ENCODE peak calls at places on chromosomes 7 and 10, in six cellular contexts. Q, G, S, L, I and H are unnamed samples.

GRCh38 chr10:76435154-76435553 is 1003.7 kb downstream of the LRMDA start:
- DNase-seq in G (no peak), L (no peak), Q (no peak), I (no peak), S (no peak), H (no peak)

GRCh38 chr10:11073410-11073809 is 55.7 kb downstream of the CELF2 start:
- DNase-seq in I (no peak), Q (no peak), L (no peak), S (no peak), G (no peak), H (no peak)

GRCh38 chr10:126935263-126935946 is 30.2 kb downstream of the DOCK1 start:
- DNase-seq in G (no peak), I (no peak), Q (no peak), L (peak; percentile 11), S (peak; percentile 34), H (no peak)

GRCh38 chr7:10412426-10413019 is 561.1 kb upstream of the PHF14 start:
- DNase-seq in L (peak; percentile 49), S (peak; percentile 1), I (peak; percentile 77), G (no peak), Q (peak; percentile 29), H (no peak)

GRCh38 chr10:79049931-79050895 is 18.6 kb upstream of the ZMIZ1 start:
- DNase-seq in L (no peak), Q (no peak), S (peak; percentile 22), I (no peak), G (no peak), H (no peak)

GRCh38 chr10:84820121-84820520 is 491.7 kb downstream of the CCSER2 start:
- DNase-seq in S (no peak), I (peak; percentile 32), G (no peak), Q (no peak), L (no peak), H (no peak)

GRCh38 chr7:50953303-50953702 is 170.6 kb upstream of the GRB10 start:
- DNase-seq in G (no peak), I (peak; percentile 92), L (peak; percentile 35), S (no peak), Q (no peak), H (no peak)

GRCh38 chr7:70239930-70240329 is 641.7 kb downstream of the AUTS2 start:
- DNase-seq in Q (no peak), I (no peak), G (no peak), L (no peak), S (no peak), H (no peak)

GRCh38 chr10:13439313-13439712 is 89.5 kb downstream of the BEND7 start:
- DNase-seq in S (no peak), I (no peak), L (no peak), Q (no peak), G (no peak), H (no peak)

GRCh38 chr10:121831777-121832176 is 96.1 kb downstream of the ATE1 start:
- DNase-seq in G (no peak), L (no peak), Q (no peak), S (peak; percentile 4), I (no peak), H (no peak)

GRCh38 chr7:114708646-114709045 is 213.2 kb upstream of the MDFIC start:
- DNase-seq in G (peak; percentile 69), Q (no peak), S (no peak), L (no peak), I (no peak), H (peak; percentile 46)

GRCh38 chr7:134856692-134857091 is 77.3 kb downstream of the CALD1 start:
- DNase-seq in I (no peak), G (no peak), Q (no peak), L (peak; percentile 80), S (peak; percentile 66), H (no peak)

GRCh38 chr10:96664563-96664962 is 55.8 kb downstream of the PIK3AP1 start:
- DNase-seq in S (no peak), I (peak; percentile 62), L (no peak), Q (no peak), G (no peak), H (no peak)

GRCh38 chr10:96666738-96667137 is 53.6 kb downstream of the PIK3AP1 start:
- DNase-seq in I (no peak), S (no peak), G (no peak), L (no peak), Q (no peak), H (no peak)

GRCh38 chr10:96665306-96665705 is 55.0 kb downstream of the PIK3AP1 start:
- DNase-seq in G (no peak), Q (no peak), S (peak; percentile 79), L (peak; percentile 14), I (peak; percentile 53), H (no peak)

GRCh38 chr10:96661632-96662031 is 58.7 kb downstream of the PIK3AP1 start:
- DNase-seq in Q (no peak), L (no peak), I (no peak), G (no peak), S (no peak), H (no peak)

DNA sequence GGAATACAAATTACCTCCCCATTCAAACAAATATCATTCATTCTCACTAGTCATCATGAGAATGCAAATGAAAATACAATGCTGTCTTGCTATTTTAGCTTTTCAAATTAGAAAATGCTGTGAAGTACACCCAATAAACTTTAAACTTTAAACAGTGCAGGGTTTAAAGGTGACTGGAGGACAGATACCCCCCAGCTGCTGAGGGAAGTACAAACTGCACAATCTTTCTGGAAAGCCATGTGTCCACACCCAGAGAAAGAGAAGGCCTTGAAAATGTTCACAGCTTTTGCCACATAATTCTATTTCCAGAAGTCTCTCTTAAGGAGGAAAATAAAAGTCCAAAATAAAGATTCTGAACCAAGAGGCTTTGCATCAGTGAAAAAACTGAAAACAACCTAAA is 56.5 kb downstream of the PIK3AP1 start:
- DNase-seq in G (no peak), S (no peak), L (no peak), I (no peak), Q (no peak), H (no peak)
- H3K14ac ChIP-seq in G (no peak overlapping the region), S (no peak overlapping the region), L (no peak overlapping the region), I (no peak overlapping the region), Q (no peak overlapping the region), H (no peak overlapping the region)

DNA sequence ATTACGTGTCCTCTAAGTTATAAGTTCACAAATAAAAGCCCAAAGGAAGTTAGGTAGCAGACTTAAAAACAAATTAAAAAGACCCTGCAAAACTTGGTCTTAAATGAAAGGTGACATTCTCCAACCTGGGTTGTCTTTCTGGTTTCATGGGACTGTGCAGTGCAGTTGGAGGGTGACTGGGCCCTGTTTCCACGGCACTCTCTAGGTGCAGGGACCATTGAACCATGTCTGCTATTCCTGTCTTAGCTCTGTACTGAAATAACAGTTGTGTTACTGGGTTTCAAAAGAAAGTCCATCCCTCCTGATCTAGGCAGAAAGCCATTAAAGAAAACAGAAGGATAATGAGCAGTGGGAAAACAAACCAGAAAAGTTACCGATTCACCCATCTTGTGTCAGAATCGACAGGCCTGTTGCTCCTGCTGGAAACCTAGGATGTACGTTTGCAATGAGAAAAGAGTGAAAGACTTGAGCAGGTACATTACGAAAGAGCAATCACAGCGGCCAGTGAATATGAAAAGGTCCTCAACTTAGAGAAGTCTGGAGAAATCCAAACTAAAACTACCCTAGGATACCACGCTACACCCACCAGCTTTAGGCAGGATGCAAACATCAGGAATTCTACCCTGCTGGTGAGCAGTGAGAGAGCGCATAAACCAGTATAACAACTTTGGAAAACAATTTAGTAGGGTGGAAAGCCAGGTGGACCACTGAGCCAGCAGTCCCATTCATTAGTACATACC is 24.5 kb downstream of the SPDYE6 start:
- DNase-seq in I (peak; percentile 78), G (peak; percentile 50), L (no peak), S (no peak), Q (no peak), H (no peak)
- H3K14ac ChIP-seq in I (no peak overlapping the region), G (no peak overlapping the region), L (no peak overlapping the region), S (no peak overlapping the region), Q (no peak overlapping the region), H (no peak overlapping the region)

GRCh38 chr7:38462819-38463218 is 168.4 kb downstream of the AMPH start:
- DNase-seq in I (no peak), S (no peak), G (no peak), L (no peak), Q (no peak), H (no peak)

GRCh38 chr7:38465946-38466345 is 165.2 kb downstream of the AMPH start:
- DNase-seq in Q (no peak), L (no peak), I (no peak), G (no peak), S (peak; percentile 36), H (no peak)

GRCh38 chr7:38461887-38462286 is 169.3 kb downstream of the AMPH start:
- DNase-seq in G (no peak), Q (no peak), S (no peak), L (no peak), I (no peak), H (no peak)

DNA sequence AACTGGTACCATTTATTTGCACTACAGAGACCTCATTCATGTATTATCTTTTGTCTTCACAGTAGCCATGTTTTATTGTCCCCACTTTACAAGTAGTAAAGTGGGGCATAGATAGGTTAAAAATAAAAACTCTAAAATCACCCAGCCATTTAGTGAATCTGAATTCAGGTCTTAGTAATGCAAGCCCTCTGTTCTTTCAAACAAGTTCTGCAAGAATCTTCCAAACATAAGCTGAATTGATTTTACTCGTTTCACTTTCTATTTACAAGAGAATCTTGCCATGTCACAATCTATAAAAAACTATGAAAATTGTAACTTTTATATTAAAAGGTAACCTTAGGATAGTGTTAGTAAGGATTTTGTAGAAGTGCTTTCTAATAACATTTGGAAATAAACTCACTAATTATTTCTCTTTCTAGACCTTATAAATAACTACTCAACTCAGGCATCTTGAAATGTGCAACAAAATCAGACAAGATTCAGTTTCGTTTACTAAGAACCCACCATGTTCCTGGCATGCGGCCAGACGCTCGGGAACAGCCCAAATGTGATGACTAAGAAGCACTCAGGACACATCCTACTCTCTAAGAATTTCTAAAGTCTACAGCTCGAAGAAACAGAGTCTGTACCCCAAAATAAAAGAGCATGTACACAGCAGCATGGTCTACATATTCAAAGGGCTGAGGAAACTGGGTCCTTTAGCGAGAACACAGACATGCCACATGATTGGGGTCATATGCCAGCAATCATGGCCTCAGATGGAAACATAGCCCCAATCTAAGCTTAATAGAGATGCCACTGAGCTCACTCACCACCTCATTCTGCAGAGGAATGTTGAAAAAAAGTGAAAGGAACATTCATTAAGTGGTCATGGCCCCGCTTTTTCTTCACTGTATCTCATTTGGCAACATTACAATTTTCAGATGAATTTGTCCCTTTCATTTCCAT is 167.6 kb downstream of the AMPH start:
- DNase-seq in S (peak; percentile 77), G (no peak), Q (no peak), L (peak; percentile 7), I (peak; percentile 1), H (no peak)
- H3K14ac ChIP-seq in S (no peak overlapping the region), G (no peak overlapping the region), Q (no peak overlapping the region), L (no peak overlapping the region), I (no peak overlapping the region), H (no peak overlapping the region)

DNA sequence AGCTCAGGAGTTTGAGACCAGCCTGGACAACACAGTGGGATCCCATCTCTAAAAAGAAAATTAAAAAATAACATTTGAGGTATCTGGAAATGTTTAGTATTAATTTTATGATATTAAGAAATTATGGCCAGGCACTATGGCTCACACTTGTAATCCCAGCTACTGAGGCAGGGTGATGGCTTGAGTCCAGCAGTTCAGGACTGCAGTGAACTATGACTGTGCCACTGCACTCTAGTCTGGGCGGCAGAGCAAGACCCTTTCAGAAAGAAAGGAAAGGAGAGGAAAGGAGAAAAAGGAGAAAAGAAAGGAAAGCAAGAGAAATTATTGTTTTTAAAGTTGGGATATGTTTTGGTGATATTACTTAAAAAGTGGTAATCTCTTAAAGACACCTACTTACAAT is 2.5 kb upstream of the CCDC186 start:
- DNase-seq in L (no peak), G (no peak), I (no peak), S (no peak), Q (no peak), H (no peak)
- H3K14ac ChIP-seq in L (no peak overlapping the region), G (no peak overlapping the region), I (no peak overlapping the region), S (no peak overlapping the region), Q (no peak overlapping the region), H (no peak overlapping the region)